ENCODE peak calls at places on chromosomes 4 and X, in four cellular contexts. Q is HCEC 1CT, F is T-helper 2 cell, W is mammary epithelial cell. V is an unnamed sample.

GRCh38 chr4:3233391-3234071 is 15.4 kb upstream of the MSANTD1 start:
- DNase-seq in Q (no peak), F (no peak), W (no peak), V (no peak)

GRCh38 chr4:5019274-5019673 is at the start of gene CYTL1:
- DNase-seq in Q (no peak), F (no peak), W (no peak), V (no peak)

GRCh38 chrX:130413415-130413814 is 11.6 kb downstream of the RBMX2 start:
- DNase-seq in Q (peak; percentile 12), F (no peak), W (no peak), V (no peak)

GRCh38 chrX:44570524-44570923 is 27.9 kb upstream of the FUNDC1 start:
- DNase-seq in Q (peak; percentile 9), F (no peak), W (peak; percentile 28), V (no peak)

GRCh38 chrX:148416931-148417330 is 83.5 kb upstream of the AFF2 start:
- DNase-seq in Q (no peak), F (no peak), W (peak; percentile 76), V (no peak)

GRCh38 chrX:74231625-74232024 is 72.4 kb upstream of the ZCCHC13 start:
- DNase-seq in Q (no peak), F (no peak), W (peak; percentile 28), V (no peak)

GRCh38 chr4:154709550-154709949 is 34.2 kb upstream of the LRAT start:
- DNase-seq in Q (no peak), F (no peak), W (no peak), V (no peak)

GRCh38 chr4:158758703-158759102 is 10.1 kb upstream of the FNIP2 start:
- DNase-seq in Q (no peak), F (no peak), W (no peak), V (no peak)

GRCh38 chr4:3010577-3010976 is 47.2 kb downstream of the GRK4 start:
- DNase-seq in Q (no peak), F (no peak), W (peak; percentile 40), V (no peak)

GRCh38 chr4:144336633-144337032 is 196.1 kb upstream of the GYPA start:
- DNase-seq in Q (no peak), F (no peak), W (no peak), V (no peak)

GRCh38 chr4:141081921-141082381 is 51.3 kb downstream of the RNF150 start:
- DNase-seq in Q (no peak), F (no peak), W (no peak), V (no peak)

GRCh38 chr4:2598661-2599654 is 62.5 kb downstream of the FAM193A start:
- DNase-seq in Q (no peak), F (no peak), W (no peak), V (no peak)

GRCh38 chr4:185534850-185535761 is at the start of gene PDLIM3:
- DNase-seq in Q (peak; percentile 34), F (no peak), W (peak; percentile 15), V (no peak)

GRCh38 chrX:154750301-154751120 is at the start of gene GAB3:
- DNase-seq in Q (peak; percentile 5), F (peak; percentile 4), W (no peak), V (peak; percentile 25)

GRCh38 chrX:66200855-66201795 is 37.1 kb downstream of the HEPH start:
- DNase-seq in Q (peak; percentile 6), F (no peak), W (no peak), V (no peak)

GRCh38 chr4:86942185-86942666 is 7.4 kb downstream of the AFF1 start:
- DNase-seq in Q (peak; percentile 50), F (no peak), W (no peak), V (no peak)

GRCh38 chr4:152981278-152981677 is 45.2 kb downstream of the FHDC1 start:
- DNase-seq in Q (no peak), F (no peak), W (peak; percentile 99), V (no peak)

GRCh38 chrX:140918398-140919043 is 83.9 kb upstream of the SPANXB1 start:
- DNase-seq in Q (peak; percentile 51), F (no peak), W (peak; percentile 49), V (no peak)

GRCh38 chrX:12956704-12957541 is 18.0 kb upstream of the TMSB4X start:
- DNase-seq in Q (peak; percentile 53), F (no peak), W (peak; percentile 69), V (peak; percentile 43)

GRCh38 chrX:126655061-126655460 is 102.4 kb upstream of the DCAF12L1 start:
- DNase-seq in Q (no peak), F (no peak), W (peak; percentile 0), V (no peak)

GRCh38 chr4:144633215-144633614 is 12.7 kb upstream of the HHIP start:
- DNase-seq in Q (no peak), F (no peak), W (no peak), V (no peak)

GRCh38 chrX:150581093-150581775 is 12.8 kb downstream of the MTM1 start:
- DNase-seq in Q (peak; percentile 81), F (no peak), W (peak; percentile 65), V (no peak)

GRCh38 chrX:41862562-41863184 is 60.7 kb downstream of the CASK start:
- DNase-seq in Q (no peak), F (no peak), W (no peak), V (no peak)

GRCh38 chr4:157075811-157076577 is at the start of gene GLRB:
- DNase-seq in Q (peak; percentile 6), F (no peak), W (peak; percentile 37), V (no peak)

GRCh38 chr4:75769044-75769443 is 44.7 kb downstream of the USO1 start:
- DNase-seq in Q (peak; percentile 23), F (no peak), W (no peak), V (no peak)

GRCh38 chr4:127810551-127810950 is 28.4 kb downstream of the HSPA4L start:
- DNase-seq in Q (no peak), F (no peak), W (no peak), V (no peak)

GRCh38 chrX:103729015-103729414 is 18.3 kb downstream of the TMEM31 start:
- DNase-seq in Q (no peak), F (no peak), W (no peak), V (no peak)

GRCh38 chr4:184668511-184669114 is 19.1 kb downstream of the PRIMPOL start:
- DNase-seq in Q (no peak), F (no peak), W (no peak), V (peak; percentile 15)

GRCh38 chr4:168139336-168139735 is 47.0 kb downstream of the ANXA10 start:
- DNase-seq in Q (peak; percentile 49), F (no peak), W (peak; percentile 45), V (no peak)

GRCh38 chr4:121454251-121454979 is 73.6 kb upstream of the QRFPR start:
- DNase-seq in Q (no peak), F (no peak), W (no peak), V (no peak)

GRCh38 chr4:118917582-118917981 is 28.9 kb downstream of the SYNPO2 start:
- DNase-seq in Q (peak; percentile 36), F (no peak), W (no peak), V (no peak)

GRCh38 chr4:22678851-22679517 is 13.8 kb upstream of the GBA3 start:
- DNase-seq in Q (no peak), F (no peak), W (no peak), V (no peak)

V was measured in effector memory CD8-positive, alpha-beta T cell.